ENCODE peak calls at places on chromosomes 12 and 14, in seven cellular contexts. L is transverse colon; I is CD8-positive, alpha-beta T cell; O is mesendoderm; P is Peyer's patch; M is caudate nucleus; Y is tibial artery. X is an unnamed sample.

GRCh38 chr12:14238224-14238792 is 127.2 kb upstream of the ATF7IP start:
- DNase-seq in Y (no peak), I (no peak), P (no peak), M (no peak), O (peak), L (no peak), X (peak)

GRCh38 chr14:72745991-72746980 is 147.6 kb downstream of the DPF3 start:
- DNase-seq in L (no peak), Y (no peak), P (no peak), I (no peak), O (no peak), M (no peak), X (no peak)

GRCh38 chr14:64721391-64721791 is 17.2 kb downstream of the PLEKHG3 start:
- DNase-seq in P (peak), O (no peak), I (no peak), L (peak), M (no peak), Y (peak), X (no peak)

GRCh38 chr12:99224237-99224636 is 423.3 kb upstream of the GARIN6 start:
- DNase-seq in O (peak), I (no peak), P (no peak), M (no peak), L (no peak), Y (no peak), X (no peak)

GRCh38 chr12:113587720-113588119 is 116.0 kb upstream of the LHX5 start:
- DNase-seq in M (no peak), P (no peak), Y (peak), I (no peak), O (peak), L (no peak), X (no peak)

GRCh38 chr12:54616933-54617535 is 17.7 kb downstream of the LACRT start:
- DNase-seq in L (no peak), O (no peak), P (no peak), M (no peak), I (no peak), Y (no peak), X (no peak)

GRCh38 chr12:103505371-103506236 is 9.8 kb upstream of the C12orf42 start:
- DNase-seq in Y (no peak), L (no peak), M (no peak), O (no peak), P (no peak), I (no peak), X (peak)

GRCh38 chr12:89163918-89164317 is 188.4 kb downstream of the DUSP6 start:
- DNase-seq in P (no peak), I (no peak), O (peak), M (no peak), L (no peak), Y (no peak), X (no peak)

GRCh38 chr12:120369476-120370342 is 745 bp upstream of the MSI1 start:
- DNase-seq in I (no peak), M (no peak), Y (no peak), O (no peak), L (no peak), P (no peak), X (no peak)

GRCh38 chr14:22387776-22388241 is 201.2 kb downstream of the DAD1 start:
- DNase-seq in P (no peak), Y (no peak), O (no peak), L (no peak), I (no peak), M (no peak), X (no peak)

GRCh38 chr12:66836623-66837310 is 157.9 kb upstream of the GRIP1 start:
- DNase-seq in P (no peak), I (no peak), Y (no peak), M (no peak), O (no peak), L (no peak), X (no peak)

GRCh38 chr14:75578099-75578785 is at the start of gene FLVCR2:
- DNase-seq in L (peak), I (peak), P (peak), Y (peak), M (peak), O (peak), X (peak)

GRCh38 chr12:116116650-116117424 is 160.7 kb downstream of the MED13L start:
- DNase-seq in Y (no peak), I (no peak), M (no peak), P (no peak), L (no peak), O (no peak), X (no peak)

GRCh38 chr12:110677206-110677911 is 11.6 kb downstream of the HVCN1 start:
- DNase-seq in I (peak), L (no peak), O (peak), Y (no peak), P (peak), M (no peak), X (no peak)

GRCh38 chr14:81066672-81067071 is 111.3 kb downstream of the TSHR start:
- DNase-seq in M (no peak), L (no peak), I (no peak), O (no peak), Y (no peak), P (no peak), X (no peak)

GRCh38 chr14:94622653-94623421 is 10.6 kb downstream of the SERPINA3 start:
- DNase-seq in P (no peak), M (no peak), I (no peak), L (no peak), O (no peak), Y (no peak), X (no peak)

GRCh38 chr12:65911321-65911720 is 87.0 kb downstream of the HMGA2 start:
- DNase-seq in P (peak), Y (no peak), L (peak), O (no peak), I (no peak), M (no peak), X (no peak)

GRCh38 chr12:11238275-11238674 is 31.2 kb downstream of the PRB3 start:
- DNase-seq in O (no peak), L (no peak), M (no peak), Y (no peak), I (no peak), P (no peak), X (no peak)

GRCh38 chr12:69648476-69648875 is 37.8 kb upstream of the LRRC10 start:
- DNase-seq in L (no peak), I (no peak), P (no peak), M (no peak), Y (no peak), O (no peak), X (no peak)

GRCh38 chr14:95774265-95775160 is 60.6 kb upstream of the TCL1A start:
- DNase-seq in L (peak), Y (no peak), O (peak), I (peak), M (no peak), P (peak), X (peak)

GRCh38 chr14:47917344-47917954 is 242.0 kb upstream of the MDGA2 start:
- DNase-seq in L (no peak), I (no peak), P (no peak), Y (no peak), M (no peak), O (peak), X (no peak)

DNA sequence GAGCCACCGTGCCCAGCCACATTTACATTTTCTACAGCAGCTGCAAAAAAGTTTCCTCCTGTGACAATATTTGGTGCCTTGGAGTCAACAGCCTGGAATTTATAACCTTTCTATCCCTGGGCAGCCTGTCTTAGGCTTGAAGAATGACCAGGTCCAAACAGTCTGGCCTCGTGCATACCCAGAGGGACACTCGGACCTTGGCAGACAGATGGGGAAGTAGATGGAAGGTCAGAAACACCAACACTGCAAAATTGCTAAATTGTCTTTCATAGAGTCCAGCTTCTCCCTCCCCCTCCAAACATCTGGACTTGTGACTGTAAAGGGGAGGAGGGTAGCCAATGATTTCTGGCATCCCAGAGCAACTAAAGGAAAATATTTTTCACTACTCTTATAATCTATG is 79.1 kb downstream of the FOXN3 start:
- DNase-seq in O (no peak), L (no peak), I (no peak), Y (no peak), M (no peak), P (no peak), X (no peak)
- H3K27ac ChIP-seq in O (no peak), L (peak), I (no peak), Y (peak), M (no peak), P (no peak), X (no peak)

DNA sequence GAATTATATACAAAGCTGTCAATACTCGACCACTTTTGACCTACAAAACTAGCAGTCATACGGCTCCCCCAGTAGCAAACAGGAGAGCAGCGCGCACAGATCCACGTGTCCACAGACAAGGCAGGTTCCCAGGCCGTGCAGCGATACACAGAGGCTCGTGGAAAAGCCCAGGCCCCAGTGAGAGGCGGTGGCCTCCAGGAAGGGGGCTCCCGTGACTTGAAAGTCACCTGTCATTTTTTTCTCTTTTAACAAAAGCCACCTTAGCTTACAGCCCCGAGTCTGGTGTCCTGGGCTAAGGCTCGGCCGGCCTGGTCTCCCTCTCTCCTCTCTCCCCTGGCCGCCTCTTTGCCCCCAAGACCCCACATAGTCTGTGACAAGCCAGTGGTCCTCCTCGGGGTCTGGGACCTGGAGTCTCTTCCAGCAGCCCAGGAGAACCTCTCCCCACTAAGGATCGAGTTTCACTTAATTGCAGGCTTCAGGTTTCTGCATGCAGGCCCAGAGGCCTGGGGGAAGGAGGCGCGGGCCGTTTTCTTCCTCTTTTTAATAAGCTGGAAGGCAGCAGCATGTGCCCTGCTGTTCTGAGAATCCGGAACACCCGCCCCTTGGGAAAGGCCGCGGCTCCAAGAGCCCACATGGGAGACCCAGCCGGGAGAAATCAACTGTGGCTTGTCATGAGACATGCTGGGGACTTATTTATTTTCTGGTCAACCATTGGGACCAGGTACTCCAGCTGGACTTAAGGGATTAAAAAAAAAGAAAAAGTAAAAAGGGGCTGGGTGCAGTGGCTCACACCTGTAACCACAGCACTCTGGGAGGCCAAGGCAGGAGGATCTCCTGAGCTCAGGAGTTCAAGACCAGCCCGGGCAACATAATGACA is 15.9 kb downstream of the NCOR2 start:
- DNase-seq in I (no peak), L (peak), O (peak), P (peak), Y (peak), M (no peak), X (no peak)
- H3K27ac ChIP-seq in I (no peak), L (peak), O (peak), P (peak), Y (peak), M (peak), X (no peak)

DNA sequence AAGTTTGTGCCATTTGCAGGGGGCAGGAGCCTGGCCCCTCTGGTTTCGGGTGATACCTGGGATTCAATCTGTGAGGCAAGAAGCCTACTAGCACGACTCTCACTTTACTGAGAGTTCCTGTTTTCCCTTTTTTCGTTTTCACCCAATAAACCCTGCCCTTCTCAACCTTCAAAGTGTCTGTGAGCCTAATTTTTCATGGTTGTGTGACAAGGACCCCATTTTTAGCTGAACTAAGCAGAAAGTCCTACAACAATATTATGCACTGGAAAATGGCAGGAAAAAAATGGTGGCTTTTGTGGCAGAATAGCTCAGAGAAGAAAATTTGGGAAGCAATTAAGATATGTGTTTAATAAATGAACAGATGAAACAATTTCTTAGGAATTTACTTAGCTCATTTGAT is 432.1 kb downstream of the C12orf50 start:
- DNase-seq in I (no peak), L (no peak), P (no peak), M (no peak), O (no peak), Y (no peak), X (no peak)
- H3K27ac ChIP-seq in I (no peak), L (no peak), P (no peak), M (no peak), O (no peak), Y (no peak), X (no peak)

GRCh38 chr12:105933671-105934665 is 204.8 kb downstream of the NUAK1 start:
- DNase-seq in M (no peak), O (no peak), L (peak), P (peak), I (no peak), Y (peak), X (no peak)
- H3K27ac ChIP-seq in M (no peak), O (no peak), L (peak), P (no peak), I (no peak), Y (peak), X (no peak)

DNA sequence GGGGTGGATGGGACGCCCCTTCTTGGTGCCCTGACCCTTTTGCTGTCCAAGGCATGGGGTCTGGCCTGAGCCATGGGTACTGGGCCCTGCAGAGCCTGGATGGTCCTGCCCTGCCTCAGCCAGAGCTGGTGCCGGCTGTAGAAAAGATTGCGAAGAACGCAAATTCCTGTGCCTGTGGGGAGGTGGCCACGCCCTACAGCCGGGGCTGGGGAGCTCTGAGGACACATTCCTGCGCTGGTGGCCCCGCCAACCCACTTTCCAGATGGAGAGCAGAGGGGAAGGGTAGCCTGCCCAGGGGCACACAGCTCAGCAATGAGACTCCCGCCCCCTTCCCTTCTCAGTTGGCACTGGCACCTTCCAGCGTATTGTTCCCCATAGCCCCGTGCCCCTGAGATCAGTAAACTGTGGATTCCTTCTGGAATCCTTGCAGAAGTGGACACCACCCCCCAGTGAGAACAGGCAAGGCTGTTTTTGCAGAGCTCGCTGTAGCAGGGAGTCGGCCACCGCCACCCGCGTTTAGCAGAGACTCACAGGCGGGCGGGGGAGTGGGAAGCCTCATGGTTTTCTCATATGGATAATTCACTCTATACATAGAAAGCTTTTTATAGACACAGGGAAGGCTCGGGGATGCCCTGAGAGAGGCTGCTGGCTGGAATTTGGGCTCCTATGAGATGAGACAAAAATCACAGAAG is 8.6 kb downstream of the INF2 start:
- DNase-seq in I (no peak), M (peak), P (no peak), O (peak), Y (no peak), L (no peak), X (no peak)
- H3K27ac ChIP-seq in I (no peak), M (peak), P (no peak), O (no peak), Y (peak), L (peak), X (no peak)

GRCh38 chr12:115002434-115002833 is 318.5 kb upstream of the TBX3 start:
- DNase-seq in L (no peak), O (no peak), P (no peak), I (no peak), Y (no peak), M (no peak), X (no peak)
- H3K27ac ChIP-seq in L (no peak), O (no peak), P (no peak), I (no peak), Y (no peak), M (no peak), X (no peak)

GRCh38 chr14:34872822-34873590 is 2.2 kb downstream of the BAZ1A start:
- DNase-seq in P (no peak), O (no peak), M (no peak), Y (no peak), I (no peak), L (peak), X (peak)
- H3K27ac ChIP-seq in P (peak), O (peak), M (peak), Y (peak), I (peak), L (peak), X (peak)

DNA sequence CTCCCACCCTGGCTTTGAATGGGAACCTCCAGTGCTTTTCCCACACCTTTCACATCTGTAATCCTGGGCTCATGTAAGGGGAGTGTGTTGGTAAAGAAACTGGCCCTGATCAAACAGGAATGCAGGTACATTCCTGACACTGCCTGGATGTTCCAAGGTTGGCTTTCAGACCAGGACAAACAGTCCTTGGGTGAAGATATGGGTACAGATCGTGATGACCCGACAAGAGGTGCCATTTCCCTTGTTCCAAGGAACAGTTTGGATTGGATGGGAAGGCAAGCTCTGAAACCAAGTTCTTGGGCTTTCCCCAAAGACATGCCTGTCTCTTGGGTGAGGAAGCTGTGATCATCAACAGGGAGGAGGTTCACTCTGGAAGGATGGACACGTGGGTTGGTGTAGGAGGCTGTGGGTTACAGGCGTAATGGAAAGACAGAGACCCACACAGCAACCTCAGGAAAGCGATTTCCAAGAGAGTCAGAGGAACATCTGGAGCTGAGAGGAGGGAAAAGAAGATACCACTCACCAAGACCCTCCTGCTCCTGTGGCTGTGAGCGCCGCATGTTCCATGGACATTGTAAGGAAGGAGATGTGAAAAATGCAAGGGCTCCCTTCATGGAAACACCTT is 26.4 kb downstream of the VDR start:
- DNase-seq in M (no peak), Y (peak), I (no peak), P (no peak), O (no peak), L (no peak), X (no peak)
- H3K27ac ChIP-seq in M (no peak), Y (no peak), I (no peak), P (no peak), O (no peak), L (no peak), X (no peak)

X was measured in CD4-positive, alpha-beta memory T cell.